ENCODE peak calls at places on chromosome 5, in four cellular contexts. I is stimulated activated CD8-positive, alpha-beta memory T cell treated with anti-CD3 and anti-CD28 coated beads, Interleukin-15, amount 100 ng/mL, for 48 hours; O is SHP77; Y is iris pigment epithelial cell. C is an unnamed sample.
A peak's percentile ranks its signal among the peaks of the same experiment; 100 is the strongest.

GRCh38 chr5:29197636-29198035 is 1995.8 kb upstream of the CDH6 start:
- DNase-seq in I (no peak), O (no peak), Y (peak; percentile 17), C (no peak)

GRCh38 chr5:127229185-127229889 is 61.3 kb upstream of the MEGF10 start:
- DNase-seq in I (peak; percentile 4), O (peak; percentile 46), Y (peak; percentile 28), C (no peak)

GRCh38 chr5:102536323-102536928 is 37.6 kb upstream of the SLCO6A1 start:
- DNase-seq in I (no peak), O (peak; percentile 21), Y (no peak), C (peak; percentile 61)

GRCh38 chr5:134092875-134093274 is 21.6 kb upstream of the TCF7 start:
- DNase-seq in I (no peak), O (peak; percentile 20), Y (peak; percentile 19), C (no peak)

GRCh38 chr5:67050125-67050524 is 146.5 kb downstream of the CD180 start:
- DNase-seq in I (no peak), O (no peak), Y (no peak), C (no peak)

GRCh38 chr5:1819458-1819857 is 18.3 kb downstream of the NDUFS6 start:
- DNase-seq in I (no peak), O (no peak), Y (no peak), C (no peak)

GRCh38 chr5:164345173-164345572 is 839.8 kb downstream of the MAT2B start:
- DNase-seq in I (no peak), O (peak; percentile 82), Y (peak; percentile 34), C (peak; percentile 10)

GRCh38 chr5:150161242-150162141 is 5.1 kb upstream of the CDX1 start:
- DNase-seq in I (peak; percentile 58), O (peak; percentile 48), Y (peak; percentile 65), C (peak; percentile 23)

GRCh38 chr5:142915840-142916424 is 145.8 kb downstream of the ARHGAP26 start:
- DNase-seq in I (no peak), O (peak; percentile 48), Y (peak; percentile 44), C (no peak)

GRCh38 chr5:41524174-41524573 is 13.8 kb upstream of the PLCXD3 start:
- DNase-seq in I (no peak), O (no peak), Y (peak; percentile 14), C (no peak)

GRCh38 chr5:89988129-89988528 is 421.4 kb downstream of the CETN3 start:
- DNase-seq in I (no peak), O (no peak), Y (no peak), C (no peak)

GRCh38 chr5:170937914-170938313 is 76.1 kb downstream of the RANBP17 start:
- DNase-seq in I (no peak), O (no peak), Y (no peak), C (no peak)

GRCh38 chr5:113520429-113520828 is 6.9 kb downstream of the YTHDC2 start:
- DNase-seq in I (peak; percentile 25), O (no peak), Y (peak; percentile 67), C (no peak)

GRCh38 chr5:173554038-173554955 is 62.2 kb downstream of the BOD1 start:
- DNase-seq in I (no peak), O (no peak), Y (no peak), C (no peak)

GRCh38 chr5:39370555-39371366 is 6.5 kb upstream of the C9 start:
- DNase-seq in I (no peak), O (no peak), Y (no peak), C (no peak)

GRCh38 chr5:71887680-71888079 is 168.6 kb downstream of the CARTPT start:
- DNase-seq in I (no peak), O (peak; percentile 28), Y (peak; percentile 95), C (no peak)

GRCh38 chr5:91443028-91443427 is 59.9 kb upstream of the ARRDC3 start:
- DNase-seq in I (no peak), O (no peak), Y (peak; percentile 63), C (no peak)

GRCh38 chr5:98770158-98770910 is 3.1 kb upstream of the RGMB start:
- DNase-seq in I (no peak), O (peak; percentile 64), Y (peak; percentile 80), C (no peak)

GRCh38 chr5:68550031-68550430 is 334.5 kb downstream of the PIK3R1 start:
- DNase-seq in I (no peak), O (no peak), Y (no peak), C (no peak)

GRCh38 chr5:148474025-148474511 is 90.3 kb downstream of the FBXO38 start:
- DNase-seq in I (no peak), O (no peak), Y (peak; percentile 22), C (no peak)

GRCh38 chr5:17187401-17187800 is 30.0 kb upstream of the BASP1 start:
- DNase-seq in I (no peak), O (no peak), Y (peak; percentile 48), C (no peak)

GRCh38 chr5:2132497-2132847 is 249.7 kb upstream of the IRX4 start:
- DNase-seq in I (no peak), O (no peak), Y (no peak), C (no peak)

GRCh38 chr5:124527220-124527991 is 219.0 kb downstream of the ZNF608 start:
- DNase-seq in I (no peak), O (no peak), Y (no peak), C (no peak)

GRCh38 chr5:56463944-56464571 is 230.9 kb upstream of the ANKRD55 start:
- DNase-seq in I (no peak), O (no peak), Y (no peak), C (no peak)

GRCh38 chr5:33774323-33774722 is 117.5 kb downstream of the ADAMTS12 start:
- DNase-seq in I (no peak), O (no peak), Y (peak; percentile 45), C (no peak)

GRCh38 chr5:175344331-175345200 is 99.4 kb downstream of the DRD1 start:
- DNase-seq in I (no peak), O (no peak), Y (no peak), C (no peak)

GRCh38 chr5:129904667-129905466 is 602 bp downstream of the CHSY3 start:
- DNase-seq in I (no peak), O (no peak), Y (peak; percentile 13), C (no peak)

GRCh38 chr5:177498013-177498847 is 826 bp upstream of the PDLIM7 start:
- DNase-seq in I (no peak), O (peak; percentile 42), Y (peak; percentile 43), C (no peak)

GRCh38 chr5:135445306-135445940 is 1.7 kb downstream of the DCANP1 start:
- DNase-seq in I (no peak), O (no peak), Y (no peak), C (no peak)

GRCh38 chr5:4019841-4020240 is 424.2 kb downstream of the IRX1 start:
- DNase-seq in I (no peak), O (no peak), Y (no peak), C (no peak)

GRCh38 chr5:123119334-123119986 is 30.4 kb downstream of the PRDM6 start:
- DNase-seq in I (no peak), O (no peak), Y (peak; percentile 64), C (no peak)

C was measured in NCI-H446 treated with DMSO at 0.1 percent for 48 hours.